ENCODE peak calls at places on chromosomes 2 and 18, in four cellular contexts. T is GF-D8; L is stimulated activated CD4-positive, alpha-beta T cell treated with anti-CD3 and anti-CD28 coated beads, Interleukin-1b, Interleukin-23, amount 100 ng/mL, for 24 hours; J is head of caudate nucleus. O is an unnamed sample.

GRCh38 chr2:74814102-74814501 is 19.8 kb upstream of the HK2 start:
- DNase-seq in T (no peak), J (no peak), L (no peak), O (no peak)

GRCh38 chr2:224881846-224882245 is 160.4 kb downstream of the DOCK10 start:
- DNase-seq in L (no peak), T (no peak), J (no peak), O (no peak)

GRCh38 chr2:16168506-16169264 is 228.3 kb downstream of the MYCN start:
- DNase-seq in L (no peak), T (no peak), J (no peak), O (no peak)

GRCh38 chr2:41495050-41495449 is 552.8 kb upstream of the PKDCC start:
- DNase-seq in L (no peak), J (no peak), T (no peak), O (no peak)

GRCh38 chr2:210199186-210199765 is 26.0 kb downstream of the ACADL start:
- DNase-seq in L (no peak), J (no peak), T (no peak), O (peak; percentile 39)

GRCh38 chr2:68750592-68751396 is 16.2 kb downstream of the ARHGAP25 start:
- DNase-seq in L (no peak), T (no peak), J (no peak), O (no peak)

GRCh38 chr18:51933903-51934302 is 406.1 kb upstream of the DCC start:
- DNase-seq in J (no peak), L (no peak), T (no peak), O (no peak)

GRCh38 chr18:29608982-29609381 is 1432.1 kb upstream of the CDH2 start:
- DNase-seq in L (no peak), T (no peak), J (no peak), O (no peak)

GRCh38 chr2:176650811-176651559 is 381.7 kb downstream of the MTX2 start:
- DNase-seq in L (no peak), J (no peak), T (no peak), O (no peak)

GRCh38 chr2:195330513-195330956 is 326.5 kb upstream of the SLC39A10 start:
- DNase-seq in L (no peak), J (no peak), T (peak; percentile 96), O (peak; percentile 98)